ENCODE peak calls at places on chromosomes 11 and 22, in six cellular contexts. I is tibial nerve, S is GM06990, F is MM.1S, Y is neural crest cell, R is cardiac muscle cell. A is an unnamed sample.

GRCh38 chr11:35662061-35662648 is 420 bp upstream of the TRIM44 start:
- DNase-seq in Y (no peak), I (no peak), F (peak), R (no peak), S (no peak), A (peak)

GRCh38 chr11:101441747-101442146 is 142.1 kb downstream of the TRPC6 start:
- DNase-seq in Y (no peak), S (no peak), I (no peak), R (no peak), F (no peak), A (no peak)

GRCh38 chr22:42994917-42995562 is 19.9 kb downstream of the PACSIN2 start:
- DNase-seq in R (peak), S (peak), I (no peak), F (no peak), Y (no peak), A (peak)

GRCh38 chr11:71086687-71087258 is 165.6 kb downstream of the SHANK2 start:
- DNase-seq in F (no peak), R (peak), Y (peak), S (no peak), I (no peak), A (no peak)

GRCh38 chr11:60918251-60918940 is 4.4 kb downstream of the TMEM109 start:
- DNase-seq in I (no peak), Y (no peak), F (no peak), R (no peak), S (no peak), A (no peak)

GRCh38 chr22:43218786-43219185 is 31.9 kb upstream of the TTLL12 start:
- DNase-seq in I (no peak), Y (no peak), S (no peak), F (no peak), R (no peak), A (no peak)

GRCh38 chr22:49803134-49803533 is 24.5 kb downstream of the BRD1 start:
- DNase-seq in R (no peak), F (no peak), S (no peak), Y (no peak), I (no peak), A (no peak)

GRCh38 chr11:66967670-66968425 is 7.3 kb upstream of the C11orf86 start:
- DNase-seq in F (no peak), I (no peak), S (no peak), R (peak), Y (no peak), A (no peak)

GRCh38 chr11:16945671-16946469 is 68.3 kb downstream of the PLEKHA7 start:
- DNase-seq in R (peak), F (peak), S (peak), Y (peak), I (no peak), A (peak)

GRCh38 chr11:133414503-133414902 is 117.8 kb downstream of the OPCML start:
- DNase-seq in I (no peak), R (no peak), F (no peak), S (no peak), Y (no peak), A (no peak)

GRCh38 chr22:30490399-30490798 is 15.1 kb downstream of the SEC14L4 start:
- DNase-seq in R (no peak), S (no peak), I (no peak), Y (no peak), F (peak), A (peak)

GRCh38 chr11:96049426-96049825 is 125.5 kb upstream of the MTMR2 start:
- DNase-seq in R (peak), F (no peak), S (no peak), I (no peak), Y (no peak), A (no peak)

GRCh38 chr22:48600171-48600570 is 1227.5 kb downstream of the BRD1 start:
- DNase-seq in I (no peak), F (no peak), Y (no peak), R (no peak), S (no peak), A (no peak)

GRCh38 chr11:113932788-113933187 is 28.2 kb downstream of the HTR3B start:
- DNase-seq in F (no peak), I (no peak), Y (no peak), R (no peak), S (no peak), A (no peak)

GRCh38 chr22:17832665-17833064 is 58.4 kb upstream of the BID start:
- DNase-seq in Y (no peak), F (no peak), S (no peak), I (no peak), R (no peak), A (no peak)

GRCh38 chr11:109745996-109746625 is 324.1 kb downstream of the C11orf87 start:
- DNase-seq in S (no peak), R (no peak), F (no peak), Y (no peak), I (no peak), A (no peak)

GRCh38 chr22:50610041-50610451 is 9.5 kb downstream of the MAPK8IP2 start:
- DNase-seq in I (no peak), R (no peak), S (no peak), F (no peak), Y (no peak), A (no peak)

GRCh38 chr11:75474878-75475766 is 42.1 kb upstream of the KLHL35 start:
- DNase-seq in F (no peak), S (peak), Y (peak), I (peak), R (peak), A (peak)

GRCh38 chr11:73225001-73225686 is 7.1 kb downstream of the P2RY2 start:
- DNase-seq in R (no peak), I (no peak), Y (no peak), S (no peak), F (no peak), A (no peak)

GRCh38 chr11:117909611-117910382 is 19.4 kb downstream of the TMPRSS13 start:
- DNase-seq in F (no peak), S (no peak), Y (no peak), I (no peak), R (no peak), A (no peak)

GRCh38 chr22:49091451-49091850 is 736.2 kb downstream of the BRD1 start:
- DNase-seq in Y (no peak), S (no peak), I (no peak), F (no peak), R (no peak), A (no peak)

GRCh38 chr11:21552910-21553309 is 640.0 kb upstream of the ANO5 start:
- DNase-seq in F (no peak), R (no peak), S (no peak), Y (no peak), I (no peak), A (no peak)

GRCh38 chr22:37681001-37681424 is 5.1 kb upstream of the NOL12 start:
- DNase-seq in I (no peak), Y (no peak), S (no peak), R (no peak), F (no peak), A (no peak)

GRCh38 chr11:118663929-118664328 is 15.5 kb downstream of the TREH start:
- DNase-seq in I (no peak), Y (no peak), S (no peak), R (no peak), F (no peak), A (no peak)

GRCh38 chr11:35112846-35113105 is 26.2 kb upstream of the CD44 start:
- DNase-seq in R (no peak), Y (no peak), F (no peak), I (no peak), S (no peak), A (no peak)

GRCh38 chr11:58047818-58048217 is 17.1 kb downstream of the OR6Q1 start:
- DNase-seq in S (no peak), R (no peak), F (no peak), Y (no peak), I (no peak), A (no peak)

GRCh38 chr22:42171417-42171816 is 40.8 kb upstream of the CYP2D6 start:
- DNase-seq in S (no peak), R (no peak), Y (no peak), F (no peak), I (no peak), A (no peak)

GRCh38 chr22:39392341-39392948 is 7.1 kb upstream of the TAB1 start:
- DNase-seq in F (no peak), Y (no peak), I (no peak), S (no peak), R (peak), A (no peak)

GRCh38 chr11:118291453-118291852 is 13.1 kb upstream of the CD3E start:
- DNase-seq in F (no peak), Y (no peak), I (no peak), R (peak), S (no peak), A (no peak)

GRCh38 chr11:112655386-112655785 is 305.8 kb upstream of the NCAM1 start:
- DNase-seq in R (peak), S (no peak), F (no peak), Y (no peak), I (peak), A (no peak)

GRCh38 chr11:20131744-20132666 is 28.3 kb downstream of the DBX1 start:
- DNase-seq in F (peak), S (no peak), I (no peak), R (peak), Y (peak), A (peak)

GRCh38 chr11:77879218-77879617 is 58.3 kb downstream of the AAMDC start:
- DNase-seq in Y (no peak), I (peak), F (peak), S (peak), R (peak), A (no peak)

GRCh38 chr11:77081976-77082836 is 15.4 kb downstream of the CAPN5 start:
- DNase-seq in R (no peak), I (peak), S (no peak), F (no peak), Y (no peak), A (no peak)

GRCh38 chr11:23012930-23013329 is 152.7 kb upstream of the CCDC179 start:
- DNase-seq in R (no peak), F (no peak), I (no peak), S (no peak), Y (no peak), A (no peak)

GRCh38 chr22:26648011-26648497 is 9.3 kb upstream of the MIAT start:
- DNase-seq in F (peak), Y (no peak), S (no peak), R (no peak), I (no peak), A (no peak)

GRCh38 chr22:24421428-24421931 is 5.9 kb upstream of the ADORA2A start:
- DNase-seq in Y (no peak), S (no peak), I (no peak), F (peak), R (no peak), A (peak)

GRCh38 chr11:12248330-12248729 is 129.0 kb upstream of the PARVA start:
- DNase-seq in R (peak), S (no peak), F (no peak), Y (no peak), I (peak), A (no peak)

GRCh38 chr11:6251990-6252473 is 7.6 kb upstream of the CCKBR start:
- DNase-seq in R (peak), Y (no peak), S (no peak), I (no peak), F (no peak), A (no peak)

GRCh38 chr11:8093931-8094575 is 13.0 kb downstream of the TUB start:
- DNase-seq in I (no peak), R (no peak), F (no peak), Y (no peak), S (no peak), A (no peak)

DNA sequence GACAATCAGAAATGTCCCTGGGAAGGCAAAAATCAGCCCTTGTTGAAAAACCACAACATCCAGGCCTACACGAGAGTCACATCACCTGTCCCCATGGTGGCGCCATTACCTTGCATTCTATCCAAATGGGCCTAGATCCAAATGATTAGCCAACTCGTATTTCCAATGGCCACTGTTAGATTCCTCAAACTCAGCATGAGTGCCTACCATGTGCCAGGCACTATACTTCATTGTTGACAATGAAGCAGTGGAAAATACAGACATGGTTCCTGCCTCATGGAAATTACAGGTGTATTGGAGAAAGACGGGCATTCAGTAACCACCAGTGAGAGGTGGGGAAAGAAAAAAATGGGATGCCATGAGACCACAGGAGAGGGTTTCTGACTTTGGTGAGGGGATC is 29.8 kb upstream of the CREB3L1 start:
- DNase-seq in R (peak), Y (no peak), I (no peak), S (no peak), F (peak), A (peak)
- TF ChIP-seq CTCF in R (peak), Y (peak), I (peak), S (peak), F (peak), A (peak)

GRCh38 chr11:1291295-1292017 is 18.0 kb downstream of the TOLLIP start:
- DNase-seq in Y (no peak), S (no peak), R (no peak), I (no peak), F (no peak), A (no peak)

GRCh38 chr11:1288426-1289151 is 20.8 kb downstream of the TOLLIP start:
- DNase-seq in Y (no peak), I (no peak), S (no peak), F (no peak), R (no peak), A (no peak)

GRCh38 chr11:1289211-1289935 is 20.1 kb downstream of the TOLLIP start:
- DNase-seq in R (no peak), I (no peak), F (no peak), Y (no peak), S (no peak), A (no peak)

GRCh38 chr11:1292018-1292643 is 17.3 kb downstream of the TOLLIP start:
- DNase-seq in F (no peak), Y (no peak), I (no peak), S (no peak), R (no peak), A (no peak)

GRCh38 chr11:1290052-1291040 is 19.1 kb downstream of the TOLLIP start:
- DNase-seq in Y (no peak), R (no peak), S (no peak), I (no peak), F (no peak), A (no peak)
- TF ChIP-seq CTCF in Y (no peak), R (no peak), S (no peak), I (no peak), F (no peak), A (no peak)

GRCh38 chr22:33274214-33274828 is 216.1 kb upstream of the SYN3 start:
- DNase-seq in R (peak), Y (peak), F (no peak), I (no peak), S (peak), A (peak)
- TF ChIP-seq CTCF in R (peak), Y (peak), F (peak), I (no peak), S (peak), A (peak)

DNA sequence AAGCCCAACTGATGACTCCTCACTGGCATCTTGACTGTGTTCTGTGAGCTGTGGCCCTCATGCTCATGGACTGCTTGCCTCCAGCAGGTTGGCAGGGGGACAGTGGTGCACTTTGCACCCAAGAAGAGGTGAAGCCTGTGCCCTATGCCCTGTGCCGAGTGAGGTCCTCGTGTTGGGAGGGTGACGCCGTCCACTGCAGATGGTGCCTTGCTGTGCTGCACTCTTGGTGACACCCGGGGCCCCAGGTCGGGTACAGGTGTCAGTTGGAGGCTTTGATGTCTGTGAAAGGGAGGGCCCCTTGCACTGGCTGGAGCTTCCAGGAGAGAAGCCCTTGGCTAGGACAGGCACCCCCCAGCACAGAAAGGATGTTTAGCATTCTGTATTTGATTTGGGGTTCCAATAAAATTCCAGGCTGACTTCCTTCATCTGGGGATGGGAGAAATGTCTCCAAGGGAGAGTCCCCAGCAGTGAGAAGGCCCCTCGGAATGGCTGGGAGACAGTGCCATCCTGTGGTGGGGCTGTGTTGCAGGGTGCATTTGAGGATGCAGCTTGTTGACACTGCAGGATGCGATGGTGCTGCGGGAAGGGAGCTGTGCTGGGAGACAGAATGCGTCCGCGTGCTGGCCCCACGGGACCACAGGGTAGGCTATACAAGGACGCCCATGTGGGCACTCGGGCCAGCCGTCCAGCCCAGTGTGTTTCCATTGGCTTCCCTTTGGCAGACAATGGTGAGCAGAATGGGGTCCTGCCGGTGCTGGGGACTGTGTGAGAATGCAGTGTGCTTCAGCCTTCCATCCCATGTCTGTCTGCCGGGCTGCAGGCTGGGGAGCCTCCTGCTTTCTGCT is 2.5 kb upstream of the ZDHHC8 start:
- DNase-seq in Y (peak), R (peak), S (no peak), F (peak), I (no peak), A (no peak)
- TF ChIP-seq CTCF in Y (peak), R (peak), S (peak), F (peak), I (no peak), A (peak)